ENCODE peak calls at places on chromosomes 7 and 10, in six cellular contexts. X, F, B, M, R and H are unnamed samples. For H3K4me1, the result is how much of the 10 kb centered on the place peaks cover.

GRCh38 chr10:118282670-118283069 is 59.5 kb downstream of the FAM204A start:
- DNase-seq in X (no peak), F (no peak), B (no peak), M (no peak), R (no peak), H (no peak)

GRCh38 chr7:33423646-33424020 is 294.3 kb downstream of the BBS9 start:
- DNase-seq in X (no peak), F (peak), B (no peak), M (peak), R (peak), H (peak)

GRCh38 chr10:58967551-58968418 is 208.7 kb upstream of the PHYHIPL start:
- DNase-seq in X (peak), F (peak), B (no peak), M (no peak), R (peak), H (peak)

GRCh38 chr10:132724436-132724835 is 61.5 kb downstream of the NKX6-2 start:
- DNase-seq in X (peak), F (no peak), B (no peak), M (no peak), R (no peak), H (no peak)

GRCh38 chr7:80644054-80644453 is 5.6 kb downstream of the CD36 start:
- DNase-seq in X (no peak), F (no peak), B (no peak), M (no peak), R (no peak), H (no peak)

GRCh38 chr7:125316451-125316850 is 386.8 kb upstream of the POT1 start:
- DNase-seq in X (peak), F (peak), B (no peak), M (no peak), R (peak), H (peak)

GRCh38 chr7:108442039-108442568 is 14.1 kb downstream of the NRCAM start:
- DNase-seq in X (no peak), F (peak), B (no peak), M (no peak), R (no peak), H (no peak)

GRCh38 chr7:6235029-6235627 is 37.3 kb downstream of the CYTH3 start:
- DNase-seq in X (no peak), F (no peak), B (no peak), M (no peak), R (no peak), H (no peak)

GRCh38 chr7:34451923-34452322 is 206.1 kb upstream of the NPSR1 start:
- DNase-seq in X (peak), F (no peak), B (no peak), M (no peak), R (no peak), H (no peak)

GRCh38 chr10:37865264-37865663 is 7.9 kb upstream of the ZNF248 start:
- DNase-seq in X (no peak), F (no peak), B (no peak), M (no peak), R (no peak), H (no peak)

GRCh38 chr10:24920907-24921881 is 31.2 kb downstream of the PRTFDC1 start:
- DNase-seq in X (peak), F (peak), B (no peak), M (peak), R (no peak), H (peak)

GRCh38 chr7:28112883-28113540 is 67.6 kb downstream of the JAZF1 start:
- DNase-seq in X (no peak), F (no peak), B (no peak), M (peak), R (no peak), H (no peak)

GRCh38 chr7:132317856-132318255 is 258.4 kb downstream of the PLXNA4 start:
- DNase-seq in X (no peak), F (no peak), B (no peak), M (no peak), R (no peak), H (no peak)

GRCh38 chr7:132461043-132461592 is 115.2 kb downstream of the PLXNA4 start:
- DNase-seq in X (no peak), F (no peak), B (no peak), M (no peak), R (no peak), H (no peak)

GRCh38 chr7:84264341-84264740 is 69.8 kb upstream of the SEMA3A start:
- DNase-seq in X (peak), F (no peak), B (no peak), M (no peak), R (no peak), H (no peak)

GRCh38 chr7:151876899-151877777 is at the start of gene PRKAG2:
- DNase-seq in X (peak), F (peak), B (peak), M (peak), R (peak), H (peak)

GRCh38 chr10:84291389-84291788 is 37.0 kb upstream of the CCSER2 start:
- DNase-seq in X (peak), F (peak), B (no peak), M (no peak), R (peak), H (peak)

GRCh38 chr7:116449950-116450349 is 49.6 kb upstream of the CAV2 start:
- DNase-seq in X (peak), F (no peak), B (no peak), M (no peak), R (no peak), H (no peak)

GRCh38 chr10:113552014-113552413 is 839 bp upstream of the HABP2 start:
- DNase-seq in X (no peak), F (no peak), B (no peak), M (no peak), R (no peak), H (no peak)

DNA sequence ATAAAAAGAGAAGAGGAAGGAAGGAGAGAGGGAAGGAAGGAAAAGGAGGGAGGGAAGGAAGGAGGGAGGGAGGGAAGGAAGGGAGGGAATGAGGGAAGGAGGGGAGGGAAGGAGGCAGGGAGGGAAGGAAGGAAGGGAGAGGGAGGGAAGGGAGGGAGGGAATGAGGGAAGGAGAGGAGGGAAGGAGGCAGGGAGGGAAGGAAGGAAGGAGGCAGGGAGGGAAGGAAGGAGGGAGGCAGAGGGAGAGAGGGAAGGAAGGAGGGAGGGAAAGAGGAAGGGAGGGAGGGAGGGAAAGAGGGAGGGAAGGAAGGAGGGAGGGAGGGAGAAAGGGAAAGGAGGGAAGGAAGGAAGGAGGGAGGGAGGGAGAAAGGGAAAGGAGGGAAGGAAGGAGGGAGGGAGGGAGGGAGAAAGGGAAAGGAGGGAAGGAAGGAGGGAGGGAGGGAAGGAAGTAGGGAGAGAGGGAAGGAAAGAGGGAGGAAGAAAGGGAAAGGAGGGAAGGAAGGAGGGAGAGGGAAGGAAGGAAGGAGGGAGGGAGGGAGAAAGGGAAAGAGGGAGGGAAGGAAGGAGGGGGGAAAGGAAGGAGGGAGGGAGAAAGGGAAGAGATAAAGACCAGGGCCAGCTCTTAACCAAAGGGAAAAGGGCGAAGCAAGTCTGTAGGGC is 5.7 kb upstream of the LAT2 start:
- DNase-seq in X (no peak), F (no peak), B (no peak), M (no peak), R (no peak), H (no peak)
- H3K4me1 ChIP-seq in X (under half), F (under half), B (under half), M (under half), R (under half), H (under half)

GRCh38 chr7:17300012-17300411 is 1.6 kb downstream of the AHR start:
- DNase-seq in X (no peak), F (no peak), B (no peak), M (no peak), R (no peak), H (no peak)
- H3K4me3 ChIP-seq in X (peak), F (no peak), B (peak), M (peak), R (peak), H (peak)

GRCh38 chr7:127587663-127588018 is 570 bp upstream of the ARF5 start:
- DNase-seq in X (no peak), F (no peak), B (no peak), M (no peak), R (no peak), H (no peak)

GRCh38 chr7:127584648-127585043 is 750 bp downstream of the GCC1 start:
- DNase-seq in X (no peak), F (no peak), B (no peak), M (no peak), R (no peak), H (peak)

GRCh38 chr7:127588019-127588696 is at the start of gene ARF5:
- DNase-seq in X (peak), F (peak), B (peak), M (peak), R (peak), H (peak)

GRCh38 chr7:127586346-127586745 is 950 bp upstream of the GCC1 start:
- DNase-seq in X (no peak), F (peak), B (no peak), M (no peak), R (no peak), H (no peak)

DNA sequence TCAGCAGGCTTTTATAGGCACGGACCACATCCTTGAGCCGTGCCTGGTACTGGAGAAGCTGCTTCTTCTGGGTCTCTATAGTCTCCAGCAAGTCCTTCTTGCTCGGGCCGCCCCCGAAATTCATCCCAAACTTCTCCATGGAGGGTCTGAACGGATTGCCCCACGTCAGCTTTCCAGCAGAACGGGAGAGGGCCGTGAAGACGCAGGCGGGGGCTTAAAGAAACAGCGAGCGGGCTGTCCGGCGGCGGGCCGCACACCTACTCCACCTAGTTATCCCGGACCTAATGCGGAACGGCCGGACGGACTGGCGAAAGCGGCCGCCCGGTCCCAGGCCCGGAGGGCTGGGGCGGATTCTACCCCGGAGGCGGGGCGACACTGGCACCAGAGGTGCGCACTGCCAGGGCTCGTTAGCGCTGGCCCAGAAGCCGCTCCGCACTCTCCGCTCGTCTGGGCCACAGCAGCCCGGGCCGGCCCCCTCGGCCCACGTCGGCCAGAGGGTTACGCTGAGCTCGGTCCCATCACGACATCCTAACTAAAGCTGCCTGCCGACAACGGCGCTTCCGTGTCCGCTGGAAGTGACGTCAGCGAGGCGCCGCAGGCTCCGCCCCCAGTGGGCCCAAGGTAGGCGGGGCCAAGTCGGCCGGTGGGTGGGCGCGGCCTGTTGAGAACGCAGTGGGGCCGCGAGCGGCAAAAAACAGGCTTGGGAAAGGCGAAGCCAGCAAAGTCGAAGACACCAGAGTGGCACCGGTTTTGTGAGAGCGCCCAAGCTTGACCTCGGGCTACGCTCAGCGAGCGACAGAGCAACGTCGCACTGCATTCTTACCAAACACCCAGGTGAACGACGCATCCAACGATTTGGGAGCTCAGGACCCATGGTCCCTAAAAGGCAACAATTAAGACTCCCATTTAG is at the start of gene GCC1:
- DNase-seq in X (peak), F (peak), B (peak), M (peak), R (peak), H (peak)
- H3K4me1 ChIP-seq in X (under half), F (under half), B (half or more), M (under half), R (under half), H (under half)

GRCh38 chr7:104363355-104363754 is 35.0 kb downstream of the LHFPL3 start:
- DNase-seq in X (no peak), F (peak), B (no peak), M (no peak), R (no peak), H (peak)
- H3K4me3 ChIP-seq in X (no peak), F (no peak), B (no peak), M (no peak), R (no peak), H (no peak)

GRCh38 chr10:7250236-7250635 is 160.6 kb downstream of the SFMBT2 start:
- DNase-seq in X (no peak), F (no peak), B (no peak), M (no peak), R (no peak), H (no peak)

GRCh38 chr10:7248148-7248547 is 162.7 kb downstream of the SFMBT2 start:
- DNase-seq in X (no peak), F (no peak), B (no peak), M (no peak), R (no peak), H (no peak)

GRCh38 chr10:7251696-7252465 is 159.0 kb downstream of the SFMBT2 start:
- DNase-seq in X (no peak), F (no peak), B (no peak), M (no peak), R (no peak), H (no peak)
- H3K4me1 ChIP-seq in X (under half), F (under half), B (under half), M (under half), R (under half), H (under half)

GRCh38 chr7:117986645-117987269 is 113.5 kb upstream of the CTTNBP2 start:
- DNase-seq in X (no peak), F (no peak), B (no peak), M (no peak), R (no peak), H (no peak)
- H3K4me3 ChIP-seq in X (no peak), F (no peak), B (no peak), M (no peak), R (no peak), H (no peak)

DNA sequence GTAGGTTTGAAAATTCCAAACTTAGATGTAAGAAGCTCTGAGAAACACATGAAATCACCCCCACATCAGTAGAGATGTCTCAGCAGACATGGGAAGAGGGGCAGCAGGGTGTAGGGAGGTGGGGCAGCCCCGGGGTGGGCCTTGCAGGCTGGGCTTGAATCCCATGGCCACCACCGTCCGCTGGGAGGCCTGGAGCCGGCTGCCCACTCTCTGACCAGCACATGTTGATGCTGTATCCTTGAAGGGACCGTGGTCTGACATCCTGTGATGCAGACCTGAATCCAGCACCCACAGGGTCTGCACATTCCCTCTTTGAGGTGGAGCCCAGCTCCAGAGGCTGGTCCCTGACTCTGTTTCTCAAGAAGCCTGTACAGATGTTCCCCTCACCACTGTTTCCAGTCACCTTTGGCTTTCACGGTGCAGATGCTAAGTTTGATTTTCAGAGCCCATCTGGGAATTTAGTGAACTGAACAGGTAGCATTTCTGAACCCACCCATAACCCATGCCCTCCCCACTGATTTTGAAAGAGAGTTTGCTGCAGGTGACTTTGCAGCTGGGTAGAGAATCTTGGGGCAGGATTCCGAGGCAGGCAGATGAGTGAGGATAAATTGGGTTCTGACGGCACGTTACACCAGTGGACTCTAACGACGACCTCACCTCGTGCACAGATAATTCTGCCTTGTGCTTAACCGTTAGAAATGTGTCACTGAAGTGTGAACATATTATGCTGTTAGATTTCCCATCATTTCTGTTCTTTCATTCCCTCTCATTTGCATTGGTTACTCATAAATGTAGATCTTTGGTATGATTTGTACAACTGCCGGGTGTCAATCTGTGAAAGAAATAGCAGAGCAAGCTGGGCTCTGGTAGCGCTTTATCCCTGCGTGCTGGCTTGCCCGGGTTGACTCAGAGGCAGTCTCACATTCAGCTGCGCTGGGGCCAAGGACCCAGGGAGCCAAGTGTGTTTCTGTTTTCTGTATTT is 45.7 kb downstream of the IKZF1 start:
- DNase-seq in X (no peak), F (no peak), B (peak), M (no peak), R (no peak), H (peak)
- H3K4me1 ChIP-seq in X (under half), F (under half), B (half or more), M (under half), R (under half), H (under half)